ENCODE peak calls at places on chromosomes 5 and 9, in eight cellular contexts. A is adipocyte; J is hepatocyte; N is MM.1S; D is fibroblast of lung; Z is naive thymus-derived CD4-positive, alpha-beta T cell; E is cardiac muscle cell; B is gastrocnemius medialis. H is an unnamed sample.

GRCh38 chr9:34522091-34522887 is 501 bp downstream of the ENHO start:
- DNase-seq in B (no peak), Z (no peak), D (no peak), N (no peak), E (no peak), J (no peak), A (no peak), H (no peak)

GRCh38 chr5:179867079-179867465 is 8.5 kb upstream of the MRNIP start:
- DNase-seq in J (no peak), B (no peak), N (no peak), D (no peak), Z (no peak), A (no peak), E (no peak), H (no peak)

GRCh38 chr5:172229904-172230303 is 35.9 kb downstream of the EFCAB9 start:
- DNase-seq in A (no peak), E (no peak), N (no peak), D (no peak), J (no peak), B (no peak), Z (no peak), H (no peak)

GRCh38 chr9:106892632-106893031 is 29.7 kb downstream of the ZNF462 start:
- DNase-seq in A (peak; percentile 95), N (no peak), E (peak; percentile 95), B (peak; percentile 33), D (peak; percentile 95), J (peak; percentile 89), Z (no peak), H (peak; percentile 97)

GRCh38 chr5:93573627-93573974 is 7.4 kb downstream of the NR2F1-AS1 start:
- DNase-seq in E (no peak), D (no peak), A (no peak), B (no peak), Z (no peak), J (no peak), N (no peak), H (no peak)

GRCh38 chr5:138542120-138542955 is 698 bp downstream of the ETF1 start:
- DNase-seq in D (no peak), N (no peak), E (peak; percentile 14), Z (no peak), A (peak; percentile 46), J (peak; percentile 17), B (peak; percentile 5), H (no peak)

GRCh38 chr9:4413856-4414255 is 76.4 kb upstream of the SLC1A1 start:
- DNase-seq in B (no peak), E (peak; percentile 17), D (no peak), A (peak; percentile 66), J (no peak), Z (no peak), N (no peak), H (no peak)

GRCh38 chr5:172659909-172660628 is 19.0 kb downstream of the NEURL1B start:
- DNase-seq in N (no peak), Z (no peak), B (peak; percentile 47), D (peak; percentile 74), E (peak; percentile 75), A (peak; percentile 76), J (peak; percentile 92), H (no peak)

GRCh38 chr5:173279166-173279565 is 44.2 kb upstream of the NKX2-5 start:
- DNase-seq in D (no peak), E (no peak), B (no peak), N (no peak), J (no peak), A (no peak), Z (no peak), H (no peak)

GRCh38 chr5:158431369-158432029 is 572.6 kb upstream of the CLINT1 start:
- DNase-seq in N (peak; percentile 72), Z (no peak), A (peak; percentile 78), J (no peak), D (peak; percentile 89), B (peak; percentile 31), E (peak; percentile 48), H (no peak)

GRCh38 chr9:98943682-98944129 is at the start of gene COL15A1:
- DNase-seq in E (peak; percentile 33), Z (no peak), D (peak; percentile 29), J (peak; percentile 50), B (no peak), N (no peak), A (peak; percentile 84), H (no peak)

GRCh38 chr9:34995288-34996060 is 5.9 kb downstream of the DNAJB5 start:
- DNase-seq in B (peak; percentile 60), A (peak; percentile 55), E (peak; percentile 91), N (no peak), D (peak; percentile 35), Z (no peak), J (no peak), H (no peak)

GRCh38 chr9:25573281-25573680 is 105.0 kb downstream of the TUSC1 start:
- DNase-seq in B (no peak), A (no peak), E (no peak), N (no peak), Z (no peak), J (no peak), D (no peak), H (no peak)

GRCh38 chr5:149629421-149629820 is 48.1 kb downstream of the ARHGEF37 start:
- DNase-seq in D (no peak), J (no peak), E (no peak), B (no peak), Z (no peak), A (no peak), N (no peak), H (no peak)

GRCh38 chr5:178114325-178115135 is 1.2 kb downstream of the N4BP3 start:
- DNase-seq in J (no peak), D (no peak), E (no peak), Z (no peak), N (no peak), B (no peak), A (no peak), H (no peak)

GRCh38 chr9:87620727-87621322 is 105.1 kb upstream of the CTSL start:
- DNase-seq in A (no peak), E (no peak), N (no peak), J (no peak), D (no peak), Z (no peak), B (no peak), H (no peak)

GRCh38 chr5:91255396-91256141 is 127.5 kb downstream of the ARRDC3 start:
- DNase-seq in J (no peak), B (no peak), Z (no peak), D (no peak), A (no peak), E (no peak), N (no peak), H (no peak)

GRCh38 chr5:173001229-173001841 is 17.8 kb downstream of the ATP6V0E1 start:
- DNase-seq in Z (no peak), J (no peak), B (no peak), D (no peak), A (no peak), N (peak; percentile 85), E (no peak), H (no peak)

GRCh38 chr9:101342595-101342994 is 42.2 kb downstream of the BAAT start:
- DNase-seq in D (no peak), E (no peak), N (no peak), J (no peak), A (no peak), B (no peak), Z (no peak), H (no peak)

GRCh38 chr5:3517331-3517730 is 78.3 kb upstream of the IRX1 start:
- DNase-seq in B (no peak), N (no peak), D (no peak), E (no peak), A (no peak), J (no peak), Z (no peak), H (no peak)

GRCh38 chr5:10167806-10168205 is 81.9 kb downstream of the ATPSCKMT start:
- DNase-seq in A (no peak), E (no peak), D (no peak), J (no peak), N (no peak), B (no peak), Z (no peak), H (no peak)

GRCh38 chr9:72952914-72953313 is at the start of gene ALDH1A1:
- DNase-seq in J (peak; percentile 50), E (no peak), N (no peak), B (no peak), D (peak; percentile 18), Z (no peak), A (no peak), H (no peak)

GRCh38 chr5:89283758-89284493 is 400.9 kb upstream of the MEF2C start:
- DNase-seq in Z (no peak), B (no peak), D (no peak), J (no peak), A (no peak), N (no peak), E (no peak), H (no peak)

GRCh38 chr9:4339357-4339756 is 39.5 kb upstream of the GLIS3 start:
- DNase-seq in D (peak; percentile 86), B (peak; percentile 43), N (peak; percentile 84), J (peak; percentile 86), E (peak; percentile 90), Z (peak; percentile 68), A (peak; percentile 93), H (peak; percentile 87)

GRCh38 chr9:136605966-136606365 is 56.8 kb upstream of the EGFL7 start:
- DNase-seq in N (no peak), B (no peak), D (no peak), E (no peak), Z (no peak), A (no peak), J (no peak), H (no peak)

GRCh38 chr9:112112519-112112918 is 62.6 kb downstream of the SUSD1 start:
- DNase-seq in E (peak; percentile 72), N (no peak), Z (no peak), A (peak; percentile 67), D (peak; percentile 65), B (no peak), J (no peak), H (peak; percentile 90)

GRCh38 chr5:32115985-32116384 is 58.1 kb downstream of the GOLPH3 start:
- DNase-seq in B (no peak), J (no peak), A (no peak), D (no peak), N (no peak), Z (no peak), E (no peak), H (no peak)

GRCh38 chr5:32116574-32117313 is 57.4 kb downstream of the GOLPH3 start:
- DNase-seq in E (no peak), N (no peak), A (peak; percentile 31), J (no peak), Z (no peak), D (no peak), B (no peak), H (no peak)
- H3K36me3 ChIP-seq in E (peaks cover 19% of the 10 kb centered on the region), N (peaks cover 13% of the 10 kb centered on the region), A (peaks cover 45% of the 10 kb centered on the region), J (no peaks in the 10 kb centered on the region), Z (peaks cover 4% of the 10 kb centered on the region), D (peaks cover 10% of the 10 kb centered on the region), B (no peaks in the 10 kb centered on the region), H (peaks cover 9% of the 10 kb centered on the region)

GRCh38 chr5:1016476-1016875 is 7.9 kb downstream of the NKD2 start:
- DNase-seq in J (no peak), N (no peak), Z (no peak), B (no peak), D (no peak), A (no peak), E (no peak), H (no peak)
- H3K36me3 ChIP-seq in J (no peaks in the 10 kb centered on the region), N (no peaks in the 10 kb centered on the region), Z (no peaks in the 10 kb centered on the region), B (no peaks in the 10 kb centered on the region), D (no peaks in the 10 kb centered on the region), A (peaks cover 21% of the 10 kb centered on the region), E (no peaks in the 10 kb centered on the region), H (no peaks in the 10 kb centered on the region)

GRCh38 chr5:81800797-81801196 is 49.9 kb upstream of the SSBP2 start:
- DNase-seq in D (no peak), J (no peak), Z (no peak), N (no peak), A (peak; percentile 24), B (no peak), E (peak; percentile 26), H (peak; percentile 10)
- H3K36me3 ChIP-seq in D (no peaks in the 10 kb centered on the region), J (no peaks in the 10 kb centered on the region), Z (no peaks in the 10 kb centered on the region), N (no peaks in the 10 kb centered on the region), A (no peaks in the 10 kb centered on the region), B (no peaks in the 10 kb centered on the region), E (no peaks in the 10 kb centered on the region), H (no peaks in the 10 kb centered on the region)

GRCh38 chr9:8738953-8739352 is 939.4 kb upstream of the DMAC1 start:
- DNase-seq in Z (no peak), E (no peak), J (no peak), B (no peak), N (no peak), D (no peak), A (no peak), H (no peak)
- H3K36me3 ChIP-seq in Z (no peaks in the 10 kb centered on the region), E (no peaks in the 10 kb centered on the region), J (no peaks in the 10 kb centered on the region), B (no peaks in the 10 kb centered on the region), N (no peaks in the 10 kb centered on the region), D (no peaks in the 10 kb centered on the region), A (no peaks in the 10 kb centered on the region), H (no peaks in the 10 kb centered on the region)

H was measured in PC-3.